ENCODE peak calls at places on chromosomes 16 and 17, in nine cellular contexts. K, N, T, P, G, F, S, M and O are unnamed samples.

GRCh38 chr17:52035336-52035915 is 123.1 kb downstream of the CA10 start:
- DNase-seq in P (no peak), G (no peak), S (no peak), F (no peak), T (no peak), N (no peak), K (no peak), M (no peak), O (no peak)

GRCh38 chr17:39178516-39178915 is 12.6 kb upstream of the ARL5C start:
- DNase-seq in F (no peak), M (no peak), K (peak; percentile 50), S (no peak), G (no peak), N (no peak), T (peak; percentile 48), P (no peak), O (no peak)

GRCh38 chr17:57442914-57443571 is 186.7 kb downstream of the MSI2 start:
- DNase-seq in G (no peak), F (no peak), T (peak; percentile 43), S (no peak), P (no peak), N (no peak), M (no peak), K (peak; percentile 40), O (no peak)

GRCh38 chr17:16191604-16192003 is 23.7 kb downstream of the NCOR1 start:
- DNase-seq in G (no peak), T (no peak), M (no peak), P (no peak), F (no peak), K (no peak), S (no peak), N (no peak), O (no peak)

GRCh38 chr17:14557482-14557881 is 256.6 kb downstream of the HS3ST3B1 start:
- DNase-seq in K (no peak), M (no peak), S (no peak), G (no peak), T (no peak), P (no peak), N (no peak), F (no peak), O (no peak)

GRCh38 chr17:56770427-56770826 is 63.3 kb downstream of the C17orf67 start:
- DNase-seq in P (no peak), K (no peak), M (no peak), S (no peak), F (no peak), T (no peak), G (no peak), N (no peak), O (no peak)

GRCh38 chr17:77390870-77391269 is 250.1 kb downstream of the SEC14L1 start:
- DNase-seq in M (no peak), K (no peak), S (no peak), F (no peak), G (no peak), N (no peak), T (no peak), P (no peak), O (no peak)

GRCh38 chr16:85888405-85889331 is 10.3 kb upstream of the IRF8 start:
- DNase-seq in M (peak; percentile 79), P (no peak), G (peak; percentile 84), S (peak; percentile 65), N (no peak), K (peak; percentile 67), T (no peak), F (no peak), O (no peak)

GRCh38 chr16:27759301-27759871 is 209.4 kb downstream of the KATNIP start:
- DNase-seq in T (no peak), F (no peak), S (peak; percentile 72), N (no peak), K (no peak), G (no peak), P (no peak), M (no peak), O (no peak)

GRCh38 chr16:3876695-3877094 is 3.8 kb downstream of the CREBBP start:
- DNase-seq in K (no peak), T (no peak), S (peak; percentile 63), P (no peak), N (no peak), M (no peak), G (no peak), F (no peak), O (no peak)

GRCh38 chr17:82874011-82874835 is 34.4 kb upstream of the ZNF750 start:
- DNase-seq in M (no peak), G (no peak), K (no peak), P (no peak), F (no peak), T (no peak), S (no peak), N (no peak), O (no peak)

GRCh38 chr16:76932541-76933211 is 258.3 kb upstream of the MON1B start:
- DNase-seq in F (no peak), K (no peak), M (no peak), S (peak; percentile 17), P (no peak), G (no peak), N (no peak), T (no peak), O (no peak)

GRCh38 chr17:55005520-55005919 is 37.0 kb downstream of the STXBP4 start:
- DNase-seq in M (peak; percentile 15), P (no peak), S (peak; percentile 12), F (no peak), K (peak; percentile 58), G (no peak), T (no peak), N (no peak), O (no peak)

GRCh38 chr16:57029161-57030160 is 40.1 kb downstream of the NLRC5 start:
- DNase-seq in S (peak; percentile 77), N (no peak), M (no peak), P (no peak), G (no peak), K (no peak), T (no peak), F (no peak), O (no peak)

GRCh38 chr17:921161-921560 is 58.4 kb downstream of the NXN start:
- DNase-seq in T (no peak), S (peak; percentile 47), K (no peak), F (no peak), M (no peak), G (no peak), N (no peak), P (peak; percentile 49), O (no peak)

GRCh38 chr17:57881143-57881542 is 31.3 kb upstream of the MRPS23 start:
- DNase-seq in M (no peak), N (peak; percentile 87), S (peak; percentile 89), T (no peak), G (no peak), P (no peak), K (no peak), F (no peak), O (no peak)

GRCh38 chr16:14493791-14494190 is 136.3 kb downstream of the PARN start:
- DNase-seq in K (no peak), M (no peak), F (no peak), N (no peak), G (no peak), T (no peak), S (no peak), P (no peak), O (no peak)

GRCh38 chr17:65664296-65664695 is 102.8 kb upstream of the AXIN2 start:
- DNase-seq in T (no peak), S (peak; percentile 32), G (no peak), N (no peak), F (no peak), M (no peak), K (no peak), P (no peak), O (no peak)

GRCh38 chr17:83005639-83006038 is 73.8 kb upstream of the METRNL start:
- DNase-seq in S (no peak), P (no peak), M (no peak), G (no peak), N (no peak), F (no peak), T (no peak), K (no peak), O (no peak)

GRCh38 chr17:81189670-81190530 is 23.9 kb upstream of the AATK start:
- DNase-seq in S (no peak), N (no peak), F (peak; percentile 44), T (no peak), K (peak; percentile 46), P (no peak), M (no peak), G (no peak), O (no peak)
- TF ChIP-seq CTCF in S (peak; percentile 14), N (no peak), F (no peak), T (no peak), K (peak; percentile 25), P (no peak), M (no peak), G (no peak), O (no peak)

GRCh38 chr16:2090819-2091721 is 43.3 kb downstream of the TSC2 start:
- DNase-seq in M (peak; percentile 81), F (peak; percentile 96), S (no peak), T (peak; percentile 93), N (no peak), G (no peak), P (no peak), K (peak; percentile 66), O (peak; percentile 85)
- TF ChIP-seq CTCF in M (no peak), F (peak; percentile 34), S (no peak), T (no peak), N (no peak), G (no peak), P (peak; percentile 15), K (peak; percentile 15), O (no peak)

GRCh38 chr16:28882476-28883180 is 4.3 kb downstream of the ATP2A1 start:
- DNase-seq in P (no peak), N (no peak), F (peak; percentile 71), G (no peak), T (no peak), K (no peak), M (no peak), S (no peak), O (no peak)
- TF ChIP-seq CTCF in P (no peak), N (no peak), F (no peak), G (no peak), T (no peak), K (no peak), M (no peak), S (no peak), O (no peak)

GRCh38 chr16:67966549-67967182 is 1.8 kb downstream of the SLC12A4 start:
- DNase-seq in F (no peak), S (no peak), N (no peak), K (peak; percentile 44), T (no peak), G (no peak), M (no peak), P (peak; percentile 71), O (no peak)

GRCh38 chr16:67967956-67968439 is 439 bp downstream of the SLC12A4 start:
- DNase-seq in F (peak; percentile 67), G (no peak), T (peak; percentile 44), S (peak; percentile 25), M (peak; percentile 57), N (no peak), P (peak; percentile 81), K (no peak), O (no peak)

GRCh38 chr16:67967183-67967955 is 1.1 kb downstream of the SLC12A4 start:
- DNase-seq in K (no peak), F (no peak), M (no peak), S (no peak), P (no peak), G (no peak), T (no peak), N (no peak), O (no peak)

GRCh38 chr16:67969286-67970039 is 1.0 kb upstream of the SLC12A4 start:
- DNase-seq in T (no peak), G (no peak), N (no peak), S (no peak), F (peak; percentile 31), M (peak; percentile 53), P (no peak), K (no peak), O (no peak)

GRCh38 chr16:67968440-67969285 is at the start of gene SLC12A4:
- DNase-seq in S (peak; percentile 65), P (peak; percentile 95), M (peak; percentile 98), N (no peak), K (peak; percentile 78), T (peak; percentile 85), G (peak; percentile 55), F (peak; percentile 89), O (peak; percentile 64)
- TF ChIP-seq CTCF in S (no peak), P (peak; percentile 25), M (no peak), N (no peak), K (no peak), T (no peak), G (no peak), F (no peak), O (no peak)